ENCODE peak calls at places on chromosomes 4 and X, in four cellular contexts. M is BE2C, Q is hepatocyte, P is heart left ventricle. K is an unnamed sample.
A peak's percentile ranks its signal among the peaks of the same experiment; 100 is the strongest.

GRCh38 chr4:153413827-153414226 is 52.3 kb upstream of the TMEM131L start:
- DNase-seq in Q (no peak), P (no peak), M (peak; percentile 11), K (no peak)

GRCh38 chr4:99848576-99848975 is 31.9 kb downstream of the DAPP1 start:
- DNase-seq in P (no peak), M (no peak), Q (no peak), K (no peak)

GRCh38 chr4:110959041-110959643 is 336.3 kb upstream of the PITX2 start:
- DNase-seq in M (no peak), Q (peak; percentile 23), P (no peak), K (peak; percentile 44)

GRCh38 chrX:1521459-1521956 is 15.5 kb downstream of the P2RY8 start:
- DNase-seq in Q (no peak), P (no peak), M (no peak), K (no peak)

GRCh38 chr4:182806259-182807252 is 110.6 kb downstream of the DCTD start:
- DNase-seq in M (peak; percentile 86), Q (peak; percentile 90), P (peak; percentile 61), K (peak; percentile 65)

GRCh38 chr4:108247511-108248088 is 78.9 kb upstream of the LEF1 start:
- DNase-seq in M (peak; percentile 53), P (no peak), Q (peak; percentile 12), K (peak; percentile 73)

GRCh38 chrX:80285131-80285773 is 135.0 kb upstream of the TENT5D start:
- DNase-seq in Q (peak; percentile 63), P (no peak), M (peak; percentile 44), K (peak; percentile 56)

GRCh38 chrX:144681501-144681900 is 565.8 kb upstream of the SPANXN1 start:
- DNase-seq in Q (no peak), P (no peak), M (no peak), K (no peak)

DNA sequence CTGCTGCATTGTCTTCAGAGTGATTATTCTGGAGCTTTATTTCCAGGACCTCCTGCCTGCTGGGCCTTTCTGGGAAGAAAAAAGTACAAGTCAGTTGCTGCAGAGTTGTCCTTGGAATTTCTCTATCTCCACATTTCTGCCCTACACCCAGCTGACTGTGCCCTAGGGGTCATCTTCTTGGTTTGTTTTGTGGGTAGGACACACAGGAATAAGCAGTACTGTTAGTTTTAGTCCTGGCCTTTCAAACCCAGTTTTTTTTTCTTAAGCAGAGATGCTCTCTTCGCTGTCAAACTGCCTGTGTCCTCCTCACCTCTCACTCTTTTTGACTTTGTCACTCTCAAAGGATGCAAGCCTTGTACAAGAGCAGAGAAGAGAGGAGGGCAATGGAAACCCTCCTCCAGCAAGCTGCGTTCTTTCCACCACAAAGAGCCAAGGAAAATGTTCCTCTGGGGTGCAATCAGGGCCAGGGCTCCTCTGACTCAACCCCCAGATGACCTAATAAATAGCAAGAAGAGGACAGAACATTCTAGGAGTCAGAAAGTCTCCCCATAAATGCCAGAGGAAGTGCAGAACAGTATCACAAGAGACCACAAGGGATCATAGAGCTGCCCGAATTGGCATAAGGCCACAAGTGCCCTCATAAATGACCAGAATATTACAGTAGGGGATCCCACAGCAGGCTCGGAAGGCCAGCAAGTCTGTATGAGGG is 186.2 kb downstream of the RCHY1 start:
- DNase-seq in M (no peak), P (no peak), Q (peak; percentile 8), K (no peak)
- H3K4me3 ChIP-seq in M (no peak overlapping the region), P (no peak overlapping the region), Q (no peak overlapping the region), K (no peak overlapping the region)

GRCh38 chrX:15292861-15293260 is 22.6 kb downstream of the ASB11 start:
- DNase-seq in P (no peak), M (no peak), Q (no peak), K (no peak)
- H3K27me3 ChIP-seq in P (no peaks in the 10 kb centered on the region), M (no peaks in the 10 kb centered on the region), Q (no peaks in the 10 kb centered on the region), K (no peaks in the 10 kb centered on the region)

DNA sequence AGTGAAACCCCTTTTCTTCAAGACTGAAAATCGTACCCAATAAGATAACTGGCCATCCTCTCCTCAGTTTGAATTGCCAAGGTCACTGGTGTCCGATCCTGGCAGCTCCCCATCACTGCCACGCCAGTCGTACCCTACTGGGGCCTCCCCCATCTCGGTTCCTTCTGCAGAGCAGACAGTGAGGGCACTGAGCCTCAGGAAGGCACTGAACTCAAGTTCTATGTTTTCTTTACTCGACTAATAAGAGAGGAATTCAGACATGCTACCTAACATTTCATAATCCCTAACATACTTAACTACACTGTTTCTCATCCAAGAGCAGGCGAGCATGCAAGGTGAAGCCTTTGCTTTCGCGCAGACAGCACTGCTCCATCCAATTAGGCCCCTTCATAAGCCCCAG is 23.4 kb downstream of the ZFYVE28 start:
- DNase-seq in P (no peak), Q (no peak), M (no peak), K (no peak)
- H3K4me1 ChIP-seq in P (peaks cover 8% of the 10 kb centered on the region), Q (peaks cover 10% of the 10 kb centered on the region), M (no peaks in the 10 kb centered on the region), K (peaks cover 2% of the 10 kb centered on the region)

GRCh38 chr4:139330283-139330682 is 28.0 kb upstream of the NDUFC1 start:
- DNase-seq in P (no peak), M (no peak), Q (no peak), K (no peak)
- H3K4me3 ChIP-seq in P (no peak overlapping the region), M (no peak overlapping the region), Q (no peak overlapping the region), K (no peak overlapping the region)

GRCh38 chr4:175125410-175126068 is 207.4 kb downstream of the ADAM29 start:
- DNase-seq in M (no peak), Q (no peak), P (no peak), K (no peak)
- H3K27me3 ChIP-seq in M (no peaks in the 10 kb centered on the region), Q (no peaks in the 10 kb centered on the region), P (no peaks in the 10 kb centered on the region), K (no peaks in the 10 kb centered on the region)

GRCh38 chr4:149522031-149522430 is 293.6 kb downstream of the IQCM start:
- DNase-seq in M (no peak), Q (no peak), P (no peak), K (no peak)
- H3K4me1 ChIP-seq in M (no peaks in the 10 kb centered on the region), Q (peaks cover 3% of the 10 kb centered on the region), P (no peaks in the 10 kb centered on the region), K (no peaks in the 10 kb centered on the region)

GRCh38 chr4:33091961-33092360 is 2371.8 kb downstream of the PCDH7 start:
- DNase-seq in Q (no peak), P (no peak), M (no peak), K (no peak)
- H3K4me3 ChIP-seq in Q (no peak overlapping the region), P (no peak overlapping the region), M (no peak overlapping the region), K (no peak overlapping the region)

K was measured in HAP-1.